ENCODE peak calls at places on chromosome 10, in four cellular contexts. T is stomach, C is WERI-Rb-1, E is ovary. J is an unnamed sample.

GRCh38 chr10:97277551-97277950 is 14.9 kb downstream of the ARHGAP19 start:
- DNase-seq in C (no peak), E (no peak), T (no peak), J (no peak)

GRCh38 chr10:109977382-109977806 is 30.4 kb upstream of the ADD3 start:
- DNase-seq in E (no peak), C (no peak), T (peak), J (no peak)

GRCh38 chr10:98619446-98619845 is 172.7 kb upstream of the HPS1 start:
- DNase-seq in T (no peak), C (no peak), E (no peak), J (no peak)

GRCh38 chr10:122475130-122475529 is 13.8 kb downstream of the HTRA1 start:
- DNase-seq in C (peak), E (peak), T (no peak), J (no peak)

GRCh38 chr10:62562101-62562500 is 187.9 kb downstream of the ZNF365 start:
- DNase-seq in T (no peak), E (no peak), C (no peak), J (no peak)

GRCh38 chr10:113561214-113561613 is 8.4 kb downstream of the HABP2 start:
- DNase-seq in C (no peak), E (no peak), T (no peak), J (no peak)

GRCh38 chr10:88848499-88848898 is 3.1 kb downstream of the ANKRD22 start:
- DNase-seq in E (no peak), C (no peak), T (no peak), J (peak)

GRCh38 chr10:67782556-67782955 is 55.4 kb downstream of the DNAJC12 start:
- DNase-seq in E (no peak), T (no peak), C (no peak), J (no peak)

GRCh38 chr10:98361131-98361633 is 53.8 kb downstream of the PYROXD2 start:
- DNase-seq in E (peak), C (peak), T (peak), J (peak)

GRCh38 chr10:35219292-35219691 is 92.6 kb downstream of the CREM start:
- DNase-seq in T (no peak), E (no peak), C (no peak), J (peak)

DNA sequence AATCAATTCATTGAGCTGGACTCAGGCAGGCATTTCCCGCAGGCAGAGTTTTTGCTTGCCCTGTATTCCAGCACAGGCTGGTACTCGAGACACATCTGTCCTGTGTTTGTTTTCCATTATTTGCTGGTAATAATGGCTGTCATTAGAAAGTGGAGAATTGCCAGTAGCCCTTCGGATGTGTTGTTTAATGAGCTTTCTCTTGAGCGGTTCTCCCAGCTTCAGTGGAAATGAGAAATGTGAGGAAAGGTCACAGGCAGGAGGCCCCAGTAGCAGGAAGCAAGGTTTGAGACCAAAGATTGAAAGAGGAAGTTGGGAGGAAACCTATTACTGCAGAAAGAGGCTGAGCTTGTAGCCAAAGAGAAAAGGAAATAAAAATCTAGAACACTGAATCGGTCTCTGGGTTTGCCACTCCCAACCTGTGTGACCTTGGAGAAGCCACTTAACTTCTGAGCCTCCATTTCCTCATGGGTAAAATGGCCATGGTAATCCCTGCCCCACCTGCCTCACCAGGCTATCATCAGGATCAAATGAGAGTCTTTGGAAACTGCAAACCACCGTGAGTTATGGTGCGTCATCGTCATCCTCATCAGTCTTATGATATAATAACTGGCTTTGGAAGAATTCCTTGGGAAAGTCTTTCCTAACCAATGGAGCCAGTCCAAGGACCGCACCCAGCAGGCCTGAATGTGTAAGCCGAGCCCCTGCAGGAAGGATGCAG is 67.7 kb downstream of the TACR2 start:
- DNase-seq in E (no peak), C (no peak), T (no peak), J (peak)
- H3K4me3 ChIP-seq in E (no peak), C (no peak), T (no peak), J (no peak)

GRCh38 chr10:11828682-11829284 is 5.6 kb downstream of the PROSER2 start:
- DNase-seq in C (no peak), E (no peak), T (no peak), J (no peak)

GRCh38 chr10:11831520-11831951 is 8.4 kb downstream of the PROSER2 start:
- DNase-seq in T (no peak), E (no peak), C (no peak), J (no peak)

GRCh38 chr10:11830836-11831519 is 7.8 kb downstream of the PROSER2 start:
- DNase-seq in C (no peak), T (peak), E (no peak), J (peak)

GRCh38 chr10:11835061-11835460 is 11.9 kb downstream of the PROSER2 start:
- DNase-seq in E (no peak), C (no peak), T (no peak), J (no peak)

DNA sequence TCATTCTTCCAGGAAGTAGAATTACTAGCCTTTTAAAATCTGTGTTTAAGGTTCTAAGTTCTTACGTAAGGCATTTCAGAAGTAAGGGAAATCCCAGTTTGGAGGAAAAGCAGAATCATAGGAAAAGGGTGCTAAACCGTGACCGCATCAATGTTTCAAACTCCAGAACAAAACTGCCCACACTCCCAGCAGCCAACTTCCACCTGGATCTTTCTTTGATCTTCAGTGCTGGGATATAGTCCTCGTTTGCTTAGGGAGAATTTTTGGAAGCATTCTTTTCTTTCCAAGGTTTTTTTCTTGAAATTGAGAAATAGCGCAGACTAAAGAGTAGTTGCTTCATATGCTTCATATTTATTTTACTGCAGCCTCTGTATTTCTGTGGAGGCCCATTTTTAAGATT is 8.9 kb downstream of the PROSER2 start:
- DNase-seq in C (no peak), E (no peak), T (no peak), J (no peak)
- TF ChIP-seq CTCF in C (no peak), E (no peak), T (no peak), J (no peak)

GRCh38 chr10:95789928-95790327 is 34.0 kb downstream of the ENTPD1 start:
- DNase-seq in T (no peak), E (no peak), C (no peak), J (peak)
- H3K4me3 ChIP-seq in T (no peak), E (no peak), C (no peak), J (no peak)

DNA sequence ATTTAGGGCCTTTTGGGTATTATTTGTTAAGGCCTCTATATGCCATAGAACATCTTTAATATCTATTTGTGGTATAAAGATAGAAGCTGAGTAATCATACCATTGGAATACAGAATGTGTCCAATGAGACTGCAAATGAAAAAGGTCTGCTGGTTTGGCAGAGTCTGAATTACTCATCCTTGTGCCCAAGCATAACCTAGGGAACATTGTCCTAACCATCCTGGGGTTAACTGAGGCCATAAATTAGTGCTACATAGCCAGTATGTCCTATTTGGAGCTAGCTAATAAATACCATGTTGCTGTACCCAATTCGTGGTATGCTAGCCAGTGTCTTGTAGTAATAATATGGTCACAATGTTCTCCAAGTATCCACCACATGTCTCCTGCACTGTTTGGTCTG is 117.1 kb downstream of the ANKRD26 start:
- DNase-seq in E (no peak), T (no peak), C (no peak), J (no peak)
- TF ChIP-seq CTCF in E (no peak), T (no peak), C (no peak), J (no peak)

GRCh38 chr10:13885238-13885990 is 298.6 kb downstream of the PRPF18 start:
- DNase-seq in T (no peak), C (no peak), E (no peak), J (no peak)

GRCh38 chr10:13880760-13881159 is 294.0 kb downstream of the PRPF18 start:
- DNase-seq in E (no peak), C (no peak), T (no peak), J (no peak)

GRCh38 chr10:13877154-13877909 is 290.6 kb downstream of the PRPF18 start:
- DNase-seq in T (peak), E (no peak), C (no peak), J (no peak)

GRCh38 chr10:13883843-13884444 is 297.2 kb downstream of the PRPF18 start:
- DNase-seq in C (no peak), E (no peak), T (no peak), J (no peak)

DNA sequence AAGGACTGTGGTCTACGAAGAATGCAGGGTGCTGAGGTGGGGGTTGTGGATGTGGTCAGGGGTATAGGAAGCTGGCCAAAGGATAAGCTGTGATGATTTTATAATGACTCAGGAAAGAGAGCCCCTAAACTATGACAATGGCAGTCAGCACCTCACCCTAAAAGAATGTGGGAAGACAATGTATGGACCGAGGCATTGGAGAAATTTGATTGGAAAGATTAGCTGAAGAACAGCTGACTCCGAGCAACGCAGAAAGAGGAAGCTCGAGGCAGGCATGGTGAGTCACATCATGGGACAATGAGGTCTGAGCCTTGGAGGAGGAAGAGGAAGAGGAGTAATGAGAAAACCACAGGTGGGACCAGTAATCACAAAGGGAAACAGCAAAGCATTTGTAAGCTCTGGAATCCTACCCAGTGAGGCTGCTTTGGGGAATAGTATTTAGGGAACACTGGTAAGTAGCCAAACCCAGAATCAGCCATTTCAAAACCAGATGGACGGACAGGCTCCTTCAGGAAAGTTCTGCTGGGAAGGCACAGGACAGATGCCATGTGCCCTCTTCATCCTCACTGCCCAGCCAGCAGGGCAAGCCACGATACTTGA is 295.4 kb downstream of the PRPF18 start:
- DNase-seq in C (no peak), T (no peak), E (no peak), J (peak)
- H3K4me3 ChIP-seq in C (no peak), T (no peak), E (no peak), J (peak)

GRCh38 chr10:111357859-111358258 is 281.0 kb downstream of the ADRA2A start:
- DNase-seq in C (no peak), E (no peak), T (no peak), J (no peak)

GRCh38 chr10:111356571-111356970 is 279.7 kb downstream of the ADRA2A start:
- DNase-seq in E (no peak), T (no peak), C (no peak), J (no peak)

GRCh38 chr10:111354859-111355258 is 278.0 kb downstream of the ADRA2A start:
- DNase-seq in C (no peak), T (no peak), E (no peak), J (no peak)

DNA sequence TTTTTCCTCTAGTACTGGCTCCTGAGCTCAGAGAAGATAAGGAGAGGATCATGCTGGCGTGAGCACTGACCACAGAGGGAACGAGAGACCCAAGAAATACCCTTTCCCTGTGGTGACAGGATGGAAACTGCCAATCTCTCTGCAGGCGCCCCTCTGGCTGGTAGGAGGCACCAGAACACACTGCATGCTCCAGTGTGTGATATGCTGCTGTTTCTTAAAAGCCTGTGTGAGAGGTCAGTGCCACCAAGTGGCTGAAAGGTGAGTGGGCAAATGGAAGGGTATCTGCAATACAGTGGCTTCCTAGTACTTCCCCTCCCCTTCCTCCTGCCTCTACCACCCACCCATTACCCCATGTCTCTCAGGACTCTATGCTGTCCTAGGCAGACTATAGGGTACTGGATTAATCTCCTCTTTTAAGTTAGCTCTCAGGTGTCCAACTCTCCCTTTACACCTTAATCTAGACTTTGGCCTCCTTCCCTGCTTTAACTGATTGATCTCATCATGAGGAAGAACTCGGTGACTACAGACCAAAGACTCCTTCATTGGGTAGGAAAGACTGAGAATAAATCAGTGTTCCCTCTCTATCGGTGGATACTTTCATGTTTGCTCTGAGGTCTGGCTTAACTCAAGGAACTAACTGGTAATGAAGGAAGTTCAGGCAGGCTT is 283.6 kb downstream of the ADRA2A start:
- DNase-seq in E (peak), C (peak), T (peak), J (peak)
- TF ChIP-seq CTCF in E (peak), C (peak), T (peak), J (no peak)

GRCh38 chr10:28284126-28284525 is 18.7 kb downstream of the MPP7 start:
- DNase-seq in C (no peak), E (no peak), T (no peak), J (no peak)
- H3K4me3 ChIP-seq in C (no peak), E (no peak), T (no peak), J (no peak)

J was measured in choroid plexus epithelial cell.